ENCODE peak calls at places on chromosomes 3 and 15, in five cellular contexts. U is HepG2, K is T47D, X is H1, B is GM12878. N is an unnamed sample.

GRCh38 chr3:13244695-13245449 is 171.6 kb upstream of the IQSEC1 start:
- DNase-seq in U (no peak), K (no peak), X (no peak), B (no peak), N (no peak)

GRCh38 chr15:59165726-59166125 is 40.9 kb upstream of the LDHAL6B start:
- DNase-seq in U (no peak), K (peak), X (no peak), B (peak), N (no peak)

GRCh38 chr3:25586167-25586505 is 78.6 kb downstream of the TOP2B start:
- DNase-seq in U (no peak), K (no peak), X (no peak), B (no peak), N (no peak)

GRCh38 chr3:113783463-113783862 is 36.6 kb downstream of the ATP6V1A start:
- DNase-seq in U (no peak), K (no peak), X (no peak), B (no peak), N (no peak)

GRCh38 chr3:108130705-108131104 is 39.9 kb upstream of the CD47 start:
- DNase-seq in U (no peak), K (no peak), X (no peak), B (no peak), N (no peak)

GRCh38 chr3:113746955-113747718 is at the start of gene ATP6V1A:
- DNase-seq in U (peak), K (peak), X (peak), B (no peak), N (no peak)

GRCh38 chr15:29570121-29570930 is 251.9 kb downstream of the TJP1 start:
- DNase-seq in U (no peak), K (no peak), X (peak), B (no peak), N (no peak)

GRCh38 chr3:159667261-159667660 is 321.4 kb upstream of the IL12A start:
- DNase-seq in U (no peak), K (no peak), X (no peak), B (no peak), N (no peak)

GRCh38 chr3:179194931-179195330 is 46.8 kb downstream of the PIK3CA start:
- DNase-seq in U (no peak), K (no peak), X (no peak), B (no peak), N (no peak)

GRCh38 chr3:133760916-133761315 is 14.7 kb downstream of the TF start:
- DNase-seq in U (no peak), K (no peak), X (no peak), B (no peak), N (no peak)

GRCh38 chr15:95872366-95872771 is 458.1 kb upstream of the NR2F2 start:
- DNase-seq in U (no peak), K (no peak), X (no peak), B (no peak), N (no peak)

GRCh38 chr3:101803152-101803782 is 24.3 kb downstream of the NXPE3 start:
- DNase-seq in U (peak), K (peak), X (no peak), B (no peak), N (peak)

GRCh38 chr3:13086594-13086993 is 13.4 kb upstream of the IQSEC1 start:
- DNase-seq in U (no peak), K (no peak), X (no peak), B (no peak), N (no peak)

GRCh38 chr3:61268659-61269058 is 17.4 kb upstream of the FHIT start:
- DNase-seq in U (no peak), K (no peak), X (no peak), B (no peak), N (no peak)

GRCh38 chr3:143306419-143306818 is 186.8 kb downstream of the CHST2 start:
- DNase-seq in U (no peak), K (no peak), X (no peak), B (no peak), N (no peak)

GRCh38 chr3:187624588-187624987 is 45.6 kb downstream of the SST start:
- DNase-seq in U (no peak), K (no peak), X (no peak), B (no peak), N (no peak)

GRCh38 chr3:190083631-190084030 is 37.1 kb downstream of the P3H2 start:
- DNase-seq in U (no peak), K (no peak), X (no peak), B (no peak), N (no peak)

GRCh38 chr15:33160054-33160453 is 34.5 kb downstream of the FMN1 start:
- DNase-seq in U (no peak), K (no peak), X (no peak), B (no peak), N (no peak)

GRCh38 chr15:34987982-34988873 is at the start of gene ZNF770:
- DNase-seq in U (peak), K (peak), X (peak), B (peak), N (peak)

GRCh38 chr3:32177702-32178198 is 60.7 kb upstream of the CMTM8 start:
- DNase-seq in U (peak), K (peak), X (peak), B (no peak), N (peak)

GRCh38 chr3:79217096-79217495 is 550.7 kb downstream of the ROBO1 start:
- DNase-seq in U (no peak), K (no peak), X (no peak), B (no peak), N (no peak)

GRCh38 chr3:13223574-13224237 is 150.5 kb upstream of the IQSEC1 start:
- DNase-seq in U (peak), K (no peak), X (no peak), B (no peak), N (no peak)

GRCh38 chr15:45522931-45523331 is 376 bp upstream of the SLC30A4 start:
- DNase-seq in U (no peak), K (no peak), X (no peak), B (no peak), N (no peak)

GRCh38 chr15:80789836-80790235 is 10.7 kb downstream of the CEMIP start:
- DNase-seq in U (no peak), K (no peak), X (no peak), B (no peak), N (no peak)

GRCh38 chr3:9380014-9380413 is 17.2 kb downstream of the THUMPD3 start:
- DNase-seq in U (no peak), K (no peak), X (no peak), B (no peak), N (no peak)

GRCh38 chr3:42505849-42506410 is 3.5 kb downstream of the VIPR1 start:
- DNase-seq in U (no peak), K (no peak), X (peak), B (no peak), N (no peak)

GRCh38 chr3:184718431-184718830 is 6.6 kb upstream of the MAGEF1 start:
- DNase-seq in U (no peak), K (no peak), X (peak), B (no peak), N (no peak)

GRCh38 chr3:78035020-78035660 is 995.2 kb downstream of the ROBO2 start:
- DNase-seq in U (no peak), K (no peak), X (no peak), B (no peak), N (no peak)

GRCh38 chr3:16101295-16102186 is 72.9 kb upstream of the GALNT15 start:
- DNase-seq in U (peak), K (no peak), X (no peak), B (no peak), N (peak)

GRCh38 chr3:132486086-132486485 is 68.8 kb downstream of the DNAJC13 start:
- DNase-seq in U (no peak), K (no peak), X (no peak), B (no peak), N (no peak)

GRCh38 chr3:99909714-99910508 is 92.2 kb downstream of the CMSS1 start:
- DNase-seq in U (peak), K (no peak), X (no peak), B (no peak), N (no peak)

GRCh38 chr3:53614307-53614706 is 119.9 kb downstream of the CACNA1D start:
- DNase-seq in U (no peak), K (no peak), X (no peak), B (no peak), N (no peak)

GRCh38 chr3:122322095-122323075 is 2.7 kb upstream of the CSTA start:
- DNase-seq in U (no peak), K (no peak), X (no peak), B (no peak), N (no peak)

GRCh38 chr3:21330293-21330692 is 420.7 kb downstream of the ZNF385D start:
- DNase-seq in U (no peak), K (no peak), X (no peak), B (peak), N (no peak)

GRCh38 chr3:21328982-21329381 is 422.0 kb downstream of the ZNF385D start:
- DNase-seq in U (no peak), K (no peak), X (no peak), B (no peak), N (no peak)

GRCh38 chr3:21326704-21327103 is 424.3 kb downstream of the ZNF385D start:
- DNase-seq in U (no peak), K (no peak), X (no peak), B (no peak), N (no peak)

GRCh38 chr3:21331321-21331720 is 419.7 kb downstream of the ZNF385D start:
- DNase-seq in U (no peak), K (no peak), X (no peak), B (no peak), N (no peak)
- TF ChIP-seq JUND in U (no peak), K (no peak), X (no peak), B (no peak), N (no peak)

DNA sequence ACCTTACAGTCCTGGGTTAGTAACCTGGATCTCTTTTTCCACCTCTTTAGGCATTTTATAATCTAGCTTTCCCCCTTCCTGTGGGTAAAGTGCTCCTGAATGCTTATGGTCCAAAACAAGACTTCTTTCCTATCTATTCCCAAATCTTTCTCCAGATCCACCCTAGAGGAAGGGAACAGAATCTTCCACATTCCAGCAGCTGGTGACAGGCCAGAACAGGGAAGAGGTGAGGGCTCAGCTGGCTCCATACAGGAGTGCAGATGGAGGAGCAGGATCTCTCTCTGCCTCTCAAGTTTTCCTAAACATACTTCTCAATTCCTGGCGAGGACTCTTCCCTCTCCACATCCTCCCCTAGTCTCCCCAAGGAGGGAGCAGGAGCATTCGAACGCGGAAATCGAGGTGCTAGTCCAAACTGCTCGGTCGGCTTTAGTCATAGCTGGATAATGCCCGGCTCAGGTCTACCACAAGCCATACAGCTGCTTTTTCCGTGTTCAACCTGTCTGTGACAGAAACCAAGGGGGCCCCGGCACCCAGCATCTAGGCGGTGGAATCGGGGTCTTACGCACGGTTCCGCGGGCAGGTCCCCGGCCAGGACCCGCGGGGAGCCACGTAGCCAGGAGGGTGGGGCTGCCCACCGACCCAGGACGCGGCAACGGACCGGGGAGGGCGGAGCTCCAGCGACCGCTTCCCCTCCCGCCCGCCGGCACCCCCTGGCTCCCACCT is 4.0 kb downstream of the RASSF1 start:
- DNase-seq in U (no peak), K (no peak), X (no peak), B (no peak), N (no peak)
- TF ChIP-seq JUND in U (no peak), K (no peak), X (no peak), B (no peak), N (no peak)

GRCh38 chr3:46096336-46096735 is 69.1 kb upstream of the XCR1 start:
- DNase-seq in U (no peak), K (no peak), X (no peak), B (no peak), N (no peak)
- TF ChIP-seq JUND in U (no peak), K (no peak), X (no peak), B (no peak), N (no peak)

GRCh38 chr15:90883971-90884718 is at the start of gene FES:
- DNase-seq in U (no peak), K (no peak), X (peak), B (no peak), N (no peak)
- TF ChIP-seq JUND in U (no peak), K (no peak), X (no peak), B (no peak), N (no peak)

GRCh38 chr3:119295816-119296484 is 1.8 kb downstream of the ARHGAP31 start:
- DNase-seq in U (no peak), K (no peak), X (no peak), B (no peak), N (no peak)

GRCh38 chr3:119293761-119294401 is at the start of gene ARHGAP31:
- DNase-seq in U (peak), K (peak), X (peak), B (peak), N (no peak)

GRCh38 chr3:119294889-119295769 is 946 bp downstream of the ARHGAP31 start:
- DNase-seq in U (no peak), K (peak), X (no peak), B (no peak), N (no peak)

GRCh38 chr3:119293105-119293683 is 989 bp upstream of the ARHGAP31 start:
- DNase-seq in U (no peak), K (no peak), X (no peak), B (no peak), N (no peak)

DNA sequence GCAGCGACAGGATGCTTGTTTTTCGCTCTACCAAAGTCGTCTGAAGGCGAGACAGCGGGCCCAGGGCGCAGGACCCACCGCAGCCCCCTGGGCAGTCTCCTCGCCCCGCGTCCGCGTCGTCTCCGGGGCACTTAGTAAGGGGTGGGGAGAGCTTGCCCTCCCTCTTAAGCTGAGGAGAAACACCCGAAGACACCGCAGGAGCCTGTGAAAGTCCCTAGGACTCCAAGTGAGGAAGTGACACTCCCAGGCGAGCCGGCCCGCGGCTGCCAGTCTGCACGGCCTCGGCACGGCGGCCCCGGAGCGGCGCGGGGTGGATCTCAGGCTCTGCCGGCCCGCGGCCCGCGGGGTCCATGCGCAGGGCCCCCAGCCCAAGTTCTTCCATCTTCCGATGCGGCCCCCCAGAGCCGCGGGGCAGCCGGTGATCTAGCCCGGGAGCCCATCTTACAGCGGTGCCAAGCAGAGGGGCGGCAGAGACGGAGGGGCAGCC is 262 bp downstream of the ARHGAP31 start:
- DNase-seq in U (no peak), K (peak), X (peak), B (no peak), N (no peak)
- TF ChIP-seq JUND in U (no peak), K (no peak), X (no peak), B (no peak), N (no peak)

GRCh38 chr3:55489804-55490132 is 2.7 kb upstream of the WNT5A start:
- DNase-seq in U (no peak), K (no peak), X (peak), B (no peak), N (no peak)
- TF ChIP-seq JUND in U (no peak), K (no peak), X (no peak), B (no peak), N (no peak)

GRCh38 chr3:117252651-117253050 is 543.1 kb downstream of the TUSC7 start:
- DNase-seq in U (no peak), K (no peak), X (no peak), B (no peak), N (no peak)

GRCh38 chr3:117255736-117256135 is 546.2 kb downstream of the TUSC7 start:
- DNase-seq in U (no peak), K (no peak), X (no peak), B (no peak), N (no peak)

GRCh38 chr3:117252208-117252607 is 542.6 kb downstream of the TUSC7 start:
- DNase-seq in U (no peak), K (no peak), X (no peak), B (no peak), N (no peak)

GRCh38 chr3:117254990-117255389 is 545.4 kb downstream of the TUSC7 start:
- DNase-seq in U (no peak), K (no peak), X (no peak), B (no peak), N (no peak)
- TF ChIP-seq JUND in U (no peak), K (no peak), X (no peak), B (no peak), N (no peak)